ENCODE peak calls at places on chromosomes 7 and 10, in nine cellular contexts. Q is uterus, D is K562, K is transverse colon, O is spleen, P is body of pancreas, J is breast epithelium, C is adrenal gland, I is gastrocnemius medialis. S is an unnamed sample.

GRCh38 chr7:30562498-30562897 is 32.2 kb upstream of the GARS1 start:
- DNase-seq in I (no peak), J (no peak), K (no peak), O (no peak), P (no peak), D (peak; percentile 34), C (no peak), Q (no peak), S (peak; percentile 41)

GRCh38 chr7:127447326-127447945 is 54.9 kb upstream of the ZNF800 start:
- DNase-seq in D (peak; percentile 75), K (peak; percentile 38), C (peak; percentile 15), P (no peak), O (peak; percentile 83), Q (no peak), J (no peak), I (no peak), S (no peak)

GRCh38 chr10:17257466-17258321 is 29.7 kb downstream of the VIM start:
- DNase-seq in D (peak; percentile 67), J (peak; percentile 44), C (peak; percentile 63), Q (peak; percentile 65), K (peak; percentile 50), P (peak; percentile 66), I (peak; percentile 18), O (no peak), S (peak; percentile 42)

GRCh38 chr7:30465342-30466170 is 13.0 kb downstream of the NOD1 start:
- DNase-seq in J (no peak), I (no peak), O (no peak), Q (peak; percentile 29), C (no peak), D (no peak), K (peak; percentile 27), P (no peak), S (no peak)

GRCh38 chr7:531777-532176 is 12.1 kb upstream of the PDGFA start:
- DNase-seq in C (no peak), K (no peak), P (no peak), J (no peak), Q (no peak), O (no peak), I (no peak), D (no peak), S (no peak)

GRCh38 chr10:100759331-100759730 is 13.9 kb downstream of the PAX2 start:
- DNase-seq in Q (no peak), O (peak; percentile 47), C (no peak), K (no peak), I (no peak), P (no peak), D (no peak), J (no peak), S (no peak)

GRCh38 chr7:64890761-64891666 is 12.1 kb upstream of the ZNF273 start:
- DNase-seq in J (peak; percentile 68), K (no peak), Q (no peak), I (peak; percentile 59), C (peak; percentile 31), P (peak; percentile 25), O (no peak), D (peak; percentile 68), S (peak; percentile 23)

GRCh38 chr10:24128066-24128751 is 80.7 kb upstream of the KIAA1217 start:
- DNase-seq in P (no peak), O (no peak), K (no peak), I (no peak), C (no peak), Q (no peak), D (no peak), J (no peak), S (peak; percentile 57)

GRCh38 chr10:37549054-37549453 is 308.4 kb downstream of the ZNF248 start:
- DNase-seq in Q (no peak), D (no peak), K (no peak), P (no peak), J (no peak), C (no peak), I (no peak), O (no peak), S (no peak)

GRCh38 chr10:1486841-1487240 is 250.5 kb downstream of the ADARB2 start:
- DNase-seq in J (no peak), Q (no peak), K (no peak), I (no peak), D (no peak), P (no peak), C (no peak), O (no peak), S (no peak)

GRCh38 chr10:122768033-122768745 is 68.5 kb upstream of the C10orf120 start:
- DNase-seq in C (no peak), O (no peak), J (no peak), I (no peak), Q (no peak), D (no peak), P (no peak), K (no peak), S (no peak)

GRCh38 chr7:92680458-92680857 is 90.3 kb upstream of the FAM133B start:
- DNase-seq in D (no peak), K (no peak), C (no peak), J (no peak), P (no peak), I (no peak), Q (no peak), O (no peak), S (no peak)

GRCh38 chr7:101904019-101904418 is 86.6 kb downstream of the CUX1 start:
- DNase-seq in Q (no peak), J (no peak), K (no peak), O (peak; percentile 35), I (no peak), P (no peak), C (no peak), D (no peak), S (no peak)

GRCh38 chr7:101901661-101902491 is 84.5 kb downstream of the CUX1 start:
- DNase-seq in O (peak; percentile 10), I (peak; percentile 37), D (no peak), P (no peak), Q (no peak), K (no peak), C (no peak), J (no peak), S (no peak)

GRCh38 chr7:101905203-101905865 is 87.9 kb downstream of the CUX1 start:
- DNase-seq in J (no peak), P (no peak), O (peak; percentile 38), Q (no peak), K (no peak), I (no peak), D (no peak), C (no peak), S (no peak)

GRCh38 chr7:101903505-101903849 is 86.1 kb downstream of the CUX1 start:
- DNase-seq in C (no peak), I (peak; percentile 46), D (peak; percentile 77), Q (no peak), K (no peak), J (no peak), P (no peak), O (peak; percentile 16), S (no peak)

DNA sequence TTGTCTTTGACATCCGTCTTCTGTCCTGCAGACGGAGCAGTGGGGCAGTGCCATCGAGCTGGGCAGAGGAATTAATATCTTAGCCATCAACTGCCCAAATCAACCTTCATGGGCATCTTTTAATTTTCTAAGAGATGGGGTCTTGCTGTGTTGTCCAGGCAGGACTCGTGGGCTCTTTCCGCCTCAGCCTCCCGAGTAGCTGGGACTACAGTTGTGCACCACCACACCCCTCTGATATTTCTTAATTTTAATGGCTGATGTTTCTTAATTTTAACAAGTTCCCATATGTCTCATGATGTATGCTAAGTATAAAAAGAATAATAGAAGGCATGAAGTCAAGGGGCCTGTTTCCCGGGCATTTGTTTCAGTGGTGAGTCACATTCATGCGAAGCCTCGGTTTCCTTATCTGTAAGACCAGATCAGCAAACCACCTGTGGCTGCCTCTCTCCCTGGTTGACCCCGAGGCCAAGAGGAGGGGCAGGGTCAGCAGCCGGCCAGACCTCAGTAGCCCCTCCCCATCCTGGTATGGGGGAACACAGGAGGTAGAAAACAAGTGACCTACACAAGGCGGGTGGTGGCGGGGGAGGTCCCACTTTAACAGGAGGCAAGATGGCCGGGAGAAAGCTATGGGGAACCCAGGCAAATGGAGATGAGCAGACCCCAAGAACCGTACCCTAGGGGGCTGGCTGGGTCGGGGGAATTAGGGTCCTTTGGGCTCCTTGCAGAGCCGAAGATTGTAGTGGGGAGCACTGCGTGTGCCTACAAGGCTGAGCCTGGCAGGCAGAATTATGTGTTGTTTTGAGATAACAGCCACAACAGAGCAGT is 85.5 kb downstream of the CUX1 start:
- DNase-seq in C (no peak), K (no peak), J (no peak), O (peak; percentile 55), P (no peak), I (no peak), D (peak; percentile 98), Q (no peak), S (no peak)
- H3K27ac ChIP-seq in C (no peak overlapping the region), K (no peak overlapping the region), J (no peak overlapping the region), O (no peak overlapping the region), P (no peak overlapping the region), I (peak overlapping the region; percentile 91), D (peak overlapping the region; percentile 90), Q (peak overlapping the region; percentile 88), S (no peak overlapping the region)

GRCh38 chr10:72260588-72261322 is 13.0 kb upstream of the DDIT4 start:
- DNase-seq in C (peak; percentile 84), I (peak; percentile 89), Q (peak; percentile 90), P (peak; percentile 76), D (peak; percentile 99), K (peak; percentile 90), O (peak; percentile 97), J (peak; percentile 87), S (peak; percentile 85)
- TF ChIP-seq POLR2A in C (no peak), I (peak; percentile 65), Q (peak; percentile 42), P (peak; percentile 32), D (peak; percentile 73), K (peak; percentile 29), O (no peak), J (no peak), S (peak; percentile 49)

DNA sequence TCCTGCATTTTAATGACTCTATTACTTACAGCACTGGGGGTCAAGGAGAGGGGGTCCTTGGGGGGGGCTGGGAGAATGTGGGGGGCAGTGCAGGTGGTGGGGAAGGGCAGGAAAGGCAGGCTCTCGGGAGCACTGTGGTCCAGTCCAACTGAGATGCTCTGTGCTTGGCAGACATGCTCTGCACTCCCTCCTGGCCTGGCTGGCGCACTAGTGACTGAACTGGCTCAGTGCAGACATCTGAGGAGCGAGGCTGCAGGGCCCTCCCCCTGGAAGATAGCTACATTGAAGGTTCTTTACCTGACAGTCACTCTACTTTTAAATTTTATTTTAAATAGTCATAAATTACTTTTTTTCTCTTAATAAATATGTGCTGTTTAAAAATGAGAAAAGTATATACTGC is 105.7 kb downstream of the NEURL1 start:
- DNase-seq in C (no peak), J (no peak), K (no peak), I (no peak), P (no peak), Q (no peak), O (peak; percentile 64), D (no peak), S (no peak)
- H3K27ac ChIP-seq in C (no peak overlapping the region), J (no peak overlapping the region), K (no peak overlapping the region), I (no peak overlapping the region), P (no peak overlapping the region), Q (peak overlapping the region; percentile 54), O (no peak overlapping the region), D (no peak overlapping the region), S (no peak overlapping the region)

DNA sequence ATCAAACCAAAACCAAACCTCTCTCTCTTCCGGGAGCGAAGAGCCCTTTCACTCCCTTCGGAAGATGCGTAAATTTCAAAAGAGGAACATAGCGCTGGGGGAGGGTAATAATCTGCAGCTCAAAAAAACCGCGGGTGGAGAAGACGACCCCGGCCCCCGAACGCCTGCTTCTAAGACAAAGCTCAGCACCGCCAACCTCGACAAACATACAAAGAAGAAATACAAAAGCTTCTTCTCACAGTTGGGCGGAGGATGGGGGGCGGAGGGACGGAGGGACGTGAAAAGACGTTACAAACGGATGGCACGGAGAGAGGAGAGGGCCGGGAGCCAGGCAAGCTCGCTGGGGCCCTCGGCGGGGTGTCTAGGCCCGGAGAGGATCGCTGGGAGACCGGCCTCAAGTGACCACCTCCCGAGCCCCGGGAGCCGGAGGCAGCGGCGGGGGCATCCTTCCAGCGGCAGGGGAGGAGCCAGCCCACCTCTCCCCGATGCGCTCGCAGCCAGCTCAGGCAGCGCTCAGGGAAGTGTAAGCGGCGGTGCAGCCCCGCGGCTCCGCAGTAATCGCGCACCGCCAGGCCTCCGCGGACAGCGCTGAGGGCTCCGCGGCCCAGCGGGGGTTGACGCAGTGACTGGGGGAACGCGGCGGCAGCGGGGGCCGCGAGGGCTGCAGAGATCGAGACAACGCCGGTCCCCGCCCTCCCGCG is 794 bp downstream of the MKRN1 start:
- DNase-seq in I (peak; percentile 23), Q (peak; percentile 38), D (peak; percentile 85), P (no peak), C (peak; percentile 40), O (no peak), J (peak; percentile 23), K (peak; percentile 43), S (peak; percentile 38)
- TF ChIP-seq POLR2A in I (no peak), Q (no peak), D (no peak), P (no peak), C (no peak), O (no peak), J (no peak), K (no peak), S (no peak)